ENCODE peak calls at places on chromosome 4, in six cellular contexts. X, M, T, B, D and U are unnamed samples.

GRCh38 chr4:113452868-113453620 is 308.5 kb downstream of the CAMK2D start:
- DNase-seq in M (no peak), D (peak), T (no peak), B (no peak), X (peak), U (no peak)

GRCh38 chr4:108116423-108117168 is 52.1 kb downstream of the LEF1 start:
- DNase-seq in M (no peak), X (no peak), T (no peak), B (no peak), D (no peak), U (no peak)

GRCh38 chr4:1130318-1131186 is 17.2 kb upstream of the RNF212 start:
- DNase-seq in T (peak), M (peak), B (peak), D (peak), X (peak), U (no peak)

GRCh38 chr4:29047341-29048041 is 1672.7 kb upstream of the PCDH7 start:
- DNase-seq in T (no peak), X (no peak), D (no peak), B (peak), M (no peak), U (no peak)

GRCh38 chr4:101682946-101683345 is 107.6 kb upstream of the BANK1 start:
- DNase-seq in B (no peak), D (no peak), T (no peak), X (no peak), M (no peak), U (no peak)

GRCh38 chr4:111466821-111467605 is 678.2 kb upstream of the FAM241A start:
- DNase-seq in D (peak), T (no peak), B (no peak), M (no peak), X (peak), U (no peak)

GRCh38 chr4:114464873-114465272 is 133.7 kb upstream of the UGT8 start:
- DNase-seq in T (peak), D (peak), X (peak), M (no peak), B (no peak), U (no peak)

GRCh38 chr4:8917321-8917811 is 45.7 kb upstream of the HMX1 start:
- DNase-seq in M (no peak), B (peak), D (no peak), T (no peak), X (no peak), U (peak)

GRCh38 chr4:10831727-10832408 is 147.3 kb upstream of the CLNK start:
- DNase-seq in X (no peak), T (no peak), B (no peak), M (no peak), D (no peak), U (no peak)

GRCh38 chr4:101621120-101621519 is 169.4 kb upstream of the BANK1 start:
- DNase-seq in D (peak), X (peak), T (peak), B (no peak), M (no peak), U (no peak)

GRCh38 chr4:101774807-101775206 is 15.7 kb upstream of the BANK1 start:
- DNase-seq in T (no peak), B (no peak), M (no peak), X (peak), D (peak), U (no peak)

GRCh38 chr4:186485621-186486062 is 69.7 kb downstream of the MTNR1A start:
- DNase-seq in M (peak), D (peak), X (no peak), T (no peak), B (no peak), U (no peak)

GRCh38 chr4:174217273-174218126 is 66.0 kb downstream of the FBXO8 start:
- DNase-seq in D (peak), M (peak), T (peak), B (no peak), X (peak), U (no peak)

DNA sequence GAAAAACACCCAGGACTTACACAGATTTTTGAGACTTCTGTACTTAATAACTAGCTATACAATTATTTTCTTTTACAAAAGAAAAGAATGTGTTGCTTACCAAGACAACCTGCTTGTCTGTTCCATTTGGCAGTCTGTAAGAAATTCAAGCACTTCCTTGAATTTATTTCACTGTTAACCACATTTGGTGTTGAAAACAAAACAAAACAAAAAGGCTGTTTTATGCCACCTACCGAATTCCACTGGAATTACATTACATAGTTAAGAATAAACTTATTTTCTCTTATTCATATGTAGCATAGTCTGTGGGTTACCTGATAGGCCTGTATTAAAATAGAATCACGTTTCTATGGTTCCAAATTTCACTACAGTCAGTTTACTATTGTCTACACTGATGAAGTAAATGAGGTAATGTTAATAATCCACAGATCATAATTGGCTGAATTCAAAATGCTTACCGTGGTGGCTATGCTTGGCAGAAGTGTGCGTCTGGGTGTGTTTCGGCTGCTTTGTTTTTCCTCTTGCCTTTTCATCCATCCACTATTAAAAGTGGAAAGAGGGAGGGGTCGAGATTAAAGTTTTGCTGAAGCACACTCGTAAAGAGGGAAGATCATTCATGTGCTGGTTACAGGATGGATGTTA is at the start of gene TLR1:
- DNase-seq in T (peak), M (peak), B (no peak), D (peak), X (peak), U (no peak)
- H3K4me3 ChIP-seq in T (no peak), M (no peak), B (peak), D (no peak), X (no peak), U (peak)

DNA sequence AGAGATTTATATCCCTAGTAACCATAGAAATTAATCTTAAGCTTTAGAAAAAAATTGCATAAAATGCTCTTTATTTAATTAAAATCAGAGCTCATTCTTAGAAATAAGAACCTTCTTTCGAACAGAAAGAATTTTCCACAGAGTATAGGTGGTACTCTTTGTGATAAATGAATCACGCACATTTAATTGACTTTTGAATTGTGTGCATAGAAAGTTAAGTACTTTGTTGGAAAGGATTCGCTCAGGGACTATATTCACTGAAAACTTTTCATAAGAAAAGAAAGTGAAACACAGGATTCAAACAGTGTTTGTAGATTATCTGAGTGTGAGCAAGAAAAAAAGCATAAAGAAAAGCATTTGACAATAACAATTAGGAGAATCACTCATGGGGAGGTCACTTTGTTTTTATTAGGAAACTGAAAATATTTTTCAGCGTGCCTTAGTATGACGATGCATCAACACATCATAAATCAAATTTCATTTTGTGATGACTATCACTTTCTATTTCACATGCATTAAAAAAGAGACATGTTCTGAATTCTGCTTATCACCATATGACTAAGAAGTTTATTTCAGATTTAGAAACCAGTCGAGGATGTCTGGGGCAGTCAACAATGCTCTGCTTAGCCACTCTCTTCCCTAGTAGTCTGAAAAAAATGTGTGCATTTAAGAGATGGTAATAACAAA is 49.5 kb downstream of the STX18 start:
- DNase-seq in B (no peak), M (no peak), D (peak), T (peak), X (peak), U (no peak)
- H3K4me3 ChIP-seq in B (peak), M (no peak), D (peak), T (peak), X (peak), U (no peak)

DNA sequence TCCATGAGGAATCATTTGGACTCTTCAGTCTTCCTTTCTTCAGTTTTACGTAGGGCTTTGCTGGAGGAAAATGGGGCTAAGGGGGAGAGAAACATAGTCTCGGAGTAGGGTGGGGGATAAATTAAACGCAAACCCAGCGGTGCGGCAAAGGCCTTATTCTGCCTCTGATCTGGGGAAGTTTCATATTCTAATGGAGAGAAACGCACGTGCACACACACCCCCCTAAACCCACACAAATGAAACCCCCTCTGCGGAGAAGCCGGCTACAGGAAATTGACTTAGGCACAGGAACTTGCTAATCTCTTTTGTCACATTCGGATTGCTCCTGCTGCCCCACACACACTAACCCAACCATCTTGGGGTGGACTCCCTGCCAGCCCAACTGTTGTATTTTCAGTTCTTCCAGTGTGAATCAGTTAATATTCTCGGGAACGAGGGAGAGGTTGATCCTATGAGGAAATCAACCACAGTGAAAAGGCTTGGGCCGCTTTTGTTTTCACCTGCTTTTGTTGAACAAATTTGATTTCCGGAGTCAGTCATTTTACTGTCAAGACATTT is at the start of gene RHOH:
- DNase-seq in M (no peak), D (no peak), X (no peak), B (peak), T (no peak), U (no peak)
- H3K4me3 ChIP-seq in M (no peak), D (no peak), X (no peak), B (peak), T (no peak), U (peak)

DNA sequence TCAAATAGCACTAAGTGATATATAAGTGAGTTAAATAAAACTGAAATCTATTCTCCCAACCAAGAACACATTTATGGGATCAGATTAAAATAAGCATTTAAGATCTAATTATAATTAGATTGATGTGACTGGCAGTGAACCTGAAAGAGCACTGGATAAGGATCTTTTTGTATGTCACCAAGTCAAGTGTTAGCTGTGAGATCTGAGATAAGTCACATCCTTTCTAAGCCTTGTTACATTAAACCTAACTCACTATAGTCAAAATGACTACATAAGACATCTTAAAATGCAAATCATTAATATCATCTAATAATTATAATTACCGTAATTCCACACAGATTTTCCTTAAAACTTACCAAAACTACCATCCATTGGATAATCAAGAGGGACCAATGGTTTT is 1.6 kb downstream of the CCNA2 start:
- DNase-seq in X (no peak), D (no peak), B (no peak), M (no peak), T (no peak), U (no peak)
- H3K4me3 ChIP-seq in X (peak), D (peak), B (no peak), M (peak), T (peak), U (no peak)

GRCh38 chr4:81965454-81965853 is 408.3 kb downstream of the HNRNPD start:
- DNase-seq in B (no peak), X (no peak), D (no peak), T (no peak), M (no peak), U (no peak)
- H3K4me3 ChIP-seq in B (no peak), X (no peak), D (no peak), T (no peak), M (no peak), U (no peak)

DNA sequence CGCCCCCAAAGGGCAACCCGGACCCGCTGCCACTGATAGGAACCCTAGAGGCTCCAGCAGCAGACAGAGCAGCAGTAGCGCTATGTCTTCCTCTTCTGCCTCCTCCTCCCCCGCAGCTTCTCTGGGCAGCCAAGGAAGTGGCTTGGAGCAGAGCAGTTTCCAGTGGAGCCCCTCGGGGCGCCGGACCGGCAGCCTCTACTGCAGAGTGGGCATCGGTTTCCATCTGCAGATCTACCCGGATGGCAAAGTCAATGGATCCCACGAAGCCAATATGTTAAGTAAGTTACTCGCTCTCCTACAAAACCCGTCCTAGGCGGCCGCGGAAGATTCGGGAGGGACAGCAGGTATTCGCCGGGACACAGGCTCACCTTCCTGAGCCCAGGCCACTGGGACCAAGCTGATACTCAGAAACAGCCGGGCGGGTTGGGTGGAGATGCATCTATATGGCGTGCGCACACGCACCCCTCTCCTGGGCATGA is 477 bp downstream of the FGF5 start:
- DNase-seq in M (peak), X (peak), B (peak), T (peak), D (peak), U (no peak)
- H3K4me3 ChIP-seq in M (peak), X (peak), B (peak), T (peak), D (peak), U (peak)

DNA sequence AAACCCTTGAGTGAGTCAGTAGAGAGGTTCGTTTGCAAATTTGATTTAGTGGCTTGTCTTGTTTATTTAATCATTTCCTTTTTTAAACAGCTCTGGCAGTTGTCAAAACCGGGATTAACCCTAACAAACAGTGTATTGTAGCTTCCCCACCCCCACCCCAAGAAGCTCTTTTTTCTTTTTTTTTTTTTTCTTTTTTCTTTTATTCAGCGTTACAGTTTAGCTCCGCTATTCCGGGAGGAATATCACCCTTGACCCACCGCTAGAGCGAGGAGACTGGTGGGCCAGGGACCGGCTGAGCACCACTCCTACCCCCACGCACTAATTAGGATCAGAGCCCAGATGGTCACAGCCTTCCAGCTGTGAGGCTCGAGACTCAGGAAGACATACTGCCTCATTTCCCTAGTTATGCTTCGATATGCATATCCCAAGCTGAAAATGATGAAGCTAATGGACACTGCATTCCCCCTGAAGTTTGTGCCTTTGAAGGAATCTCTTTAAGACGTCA is 2.0 kb downstream of the PARM1 start:
- DNase-seq in T (no peak), X (no peak), B (no peak), D (no peak), M (no peak), U (no peak)
- H3K4me3 ChIP-seq in T (no peak), X (no peak), B (peak), D (peak), M (no peak), U (peak)

GRCh38 chr4:99400831-99401230 is 34.3 kb downstream of the ADH7 start:
- DNase-seq in T (no peak), X (no peak), B (no peak), D (no peak), M (no peak), U (no peak)

GRCh38 chr4:99402765-99403164 is 32.4 kb downstream of the ADH7 start:
- DNase-seq in M (no peak), X (no peak), B (no peak), D (no peak), T (no peak), U (no peak)

GRCh38 chr4:99404595-99405287 is 30.4 kb downstream of the ADH7 start:
- DNase-seq in X (peak), B (no peak), T (peak), M (no peak), D (peak), U (no peak)

GRCh38 chr4:99405433-99406115 is 29.6 kb downstream of the ADH7 start:
- DNase-seq in M (peak), X (peak), T (peak), D (peak), B (no peak), U (no peak)

DNA sequence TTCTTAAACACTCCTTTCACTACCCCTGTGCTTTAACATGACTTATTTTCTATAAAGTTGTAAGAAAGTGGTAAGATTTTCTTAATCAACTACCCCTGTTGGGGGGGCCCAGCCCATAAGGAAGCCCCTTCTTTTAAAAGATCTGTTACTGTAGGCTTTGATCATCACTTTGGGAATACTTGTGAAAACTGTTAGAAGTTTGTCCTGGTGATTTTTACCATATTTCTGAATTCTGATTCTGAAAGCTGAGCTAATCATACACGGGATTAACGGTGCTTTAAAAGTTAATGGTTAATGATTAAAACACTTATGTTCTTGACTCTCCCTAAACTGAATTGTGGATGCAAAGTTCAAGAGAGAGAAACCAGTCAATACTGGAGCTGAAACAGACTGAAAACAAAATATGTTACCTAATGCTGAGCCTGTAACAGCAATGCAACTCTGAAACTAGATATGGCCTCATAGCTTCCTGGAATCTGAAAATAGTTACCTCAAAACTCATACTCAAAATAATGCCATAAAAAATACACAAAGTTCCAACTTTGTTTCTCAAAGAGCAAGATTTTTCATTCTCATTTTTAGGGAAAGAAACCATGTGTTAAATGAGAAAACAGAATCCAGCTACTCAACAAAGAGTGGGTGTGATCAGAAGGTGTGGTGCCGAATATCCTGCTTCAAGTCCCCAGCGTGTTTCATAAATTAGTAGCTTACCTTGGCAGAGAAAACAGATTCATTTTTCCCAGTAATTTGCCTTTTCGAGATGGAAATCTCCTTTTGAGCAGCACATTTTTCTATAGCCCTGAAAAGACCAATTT is 31.6 kb downstream of the ADH7 start:
- DNase-seq in X (peak), T (no peak), D (peak), B (no peak), M (no peak), U (no peak)
- H3K4me3 ChIP-seq in X (no peak), T (no peak), D (no peak), B (no peak), M (no peak), U (no peak)

DNA sequence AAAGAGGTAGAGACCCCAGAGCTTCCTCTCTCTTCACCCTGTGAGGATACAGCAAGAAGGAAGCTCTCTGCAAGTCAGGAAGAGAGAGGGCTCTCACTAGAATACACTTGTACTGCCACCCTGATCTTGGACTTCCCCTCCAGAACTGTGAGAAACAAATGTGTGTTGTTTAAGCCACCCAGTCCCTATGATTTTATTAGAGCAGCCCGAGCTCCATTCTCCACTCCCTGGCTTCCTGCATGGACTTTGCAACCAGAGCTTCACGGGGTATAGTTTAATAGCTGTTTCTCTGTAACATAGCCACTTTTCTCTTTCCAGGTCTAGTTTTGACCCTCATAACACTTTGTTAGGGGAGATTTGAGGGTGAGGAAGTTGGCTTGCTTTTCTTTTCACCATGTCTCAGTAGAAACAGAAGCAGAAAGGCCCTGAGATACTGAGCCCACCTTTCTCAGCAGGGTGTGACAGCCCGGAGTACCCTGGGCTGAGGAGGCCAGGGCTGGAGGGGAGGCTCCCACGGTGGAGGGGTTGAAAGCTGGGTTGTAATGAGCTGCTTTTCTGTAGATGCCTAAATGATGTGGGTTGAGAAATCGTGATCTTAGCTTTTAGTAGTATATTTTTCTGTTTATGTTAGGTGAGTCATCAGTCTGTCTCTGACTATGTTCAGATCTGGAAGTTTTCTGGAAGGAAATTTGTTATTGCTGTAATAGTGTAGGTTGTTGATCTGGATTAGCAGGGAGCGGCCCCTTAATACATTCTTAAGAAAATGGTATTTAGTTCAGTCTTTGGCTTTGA is 118.6 kb downstream of the PTTG2 start:
- DNase-seq in T (peak), D (peak), B (no peak), M (no peak), X (peak), U (no peak)
- H3K4me3 ChIP-seq in T (no peak), D (no peak), B (no peak), M (no peak), X (no peak), U (no peak)